ENCODE peak calls at places on chromosomes 2 and 18, in five cellular contexts. P is effector memory CD8-positive, alpha-beta T cell; O is ELR; Z is nephron progenitor cell; S is NCI-H1092 treated with DMSO at 0.1 percent for 48 hours. B is an unnamed sample.

GRCh38 chr2:136131484-136131960 is 13.6 kb upstream of the CXCR4 start:
- DNase-seq in P (no peak), O (no peak), Z (no peak), S (no peak), B (no peak)

GRCh38 chr2:120346034-120346666 is at the start of gene INHBB:
- DNase-seq in P (no peak), O (no peak), Z (peak), S (no peak), B (no peak)

GRCh38 chr18:73979742-73980141 is 167.9 kb downstream of the FBXO15 start:
- DNase-seq in P (no peak), O (peak), Z (no peak), S (no peak), B (no peak)

GRCh38 chr18:76801567-76802505 is 20.5 kb upstream of the ZNF236 start:
- DNase-seq in P (peak), O (peak), Z (peak), S (peak), B (peak)

GRCh38 chr18:35580748-35581534 is 599 bp upstream of the GALNT1 start:
- DNase-seq in P (peak), O (peak), Z (peak), S (peak), B (peak)

GRCh38 chr18:3794537-3795348 is 344.8 kb downstream of the TGIF1 start:
- DNase-seq in P (no peak), O (peak), Z (no peak), S (no peak), B (no peak)

GRCh38 chr18:23844991-23845680 is 155.9 kb downstream of the LAMA3 start:
- DNase-seq in P (no peak), O (peak), Z (peak), S (no peak), B (no peak)

GRCh38 chr2:100924520-100925451 is 77.3 kb upstream of the RPL31 start:
- DNase-seq in P (peak), O (peak), Z (no peak), S (no peak), B (no peak)

GRCh38 chr18:73980289-73980979 is 167.2 kb downstream of the FBXO15 start:
- DNase-seq in P (no peak), O (peak), Z (peak), S (peak), B (no peak)

GRCh38 chr2:3633982-3634630 is 23.9 kb upstream of the ALLC start:
- DNase-seq in P (no peak), O (no peak), Z (no peak), S (no peak), B (no peak)

GRCh38 chr18:58290059-58290747 is 246.2 kb downstream of the NEDD4L start:
- DNase-seq in P (no peak), O (peak), Z (no peak), S (no peak), B (no peak)

GRCh38 chr2:140200764-140201163 is 1420.6 kb upstream of the NXPH2 start:
- DNase-seq in P (no peak), O (no peak), Z (no peak), S (no peak), B (no peak)

GRCh38 chr18:10140461-10140911 is 226.7 kb downstream of the VAPA start:
- DNase-seq in P (no peak), O (peak), Z (no peak), S (no peak), B (no peak)

GRCh38 chr18:13457327-13457726 is 238.8 kb downstream of the LDLRAD4 start:
- DNase-seq in P (no peak), O (no peak), Z (no peak), S (no peak), B (no peak)

GRCh38 chr2:149463328-149464002 is 124.1 kb downstream of the MMADHC start:
- DNase-seq in P (no peak), O (no peak), Z (no peak), S (no peak), B (no peak)

GRCh38 chr18:23529597-23529996 is 26.3 kb downstream of the RMC1 start:
- DNase-seq in P (no peak), O (peak), Z (no peak), S (no peak), B (no peak)

GRCh38 chr2:98896416-98896815 is 39.6 kb downstream of the CRACDL start:
- DNase-seq in P (no peak), O (no peak), Z (no peak), S (no peak), B (no peak)

GRCh38 chr2:131022731-131023130 is 70.5 kb downstream of the FAM168B start:
- DNase-seq in P (no peak), O (no peak), Z (no peak), S (no peak), B (no peak)

GRCh38 chr2:207503234-207503633 is 26.5 kb upstream of the CREB1 start:
- DNase-seq in P (no peak), O (no peak), Z (no peak), S (no peak), B (no peak)

GRCh38 chr2:61811821-61812220 is 42.0 kb downstream of the FAM161A start:
- DNase-seq in P (no peak), O (no peak), Z (peak), S (no peak), B (no peak)

GRCh38 chr2:134636714-134637113 is 82.1 kb downstream of the TMEM163 start:
- DNase-seq in P (no peak), O (no peak), Z (no peak), S (no peak), B (no peak)

GRCh38 chr2:75570948-75571729 is 10.4 kb upstream of the EVA1A start:
- DNase-seq in P (no peak), O (no peak), Z (no peak), S (no peak), B (no peak)

GRCh38 chr2:30106543-30106942 is 40.3 kb upstream of the YPEL5 start:
- DNase-seq in P (no peak), O (peak), Z (no peak), S (no peak), B (no peak)

GRCh38 chr18:77071061-77071460 is 61.5 kb downstream of the MBP start:
- DNase-seq in P (no peak), O (no peak), Z (no peak), S (no peak), B (no peak)

GRCh38 chr2:186841940-186842339 is 7.0 kb downstream of the ZSWIM2 start:
- DNase-seq in P (no peak), O (peak), Z (no peak), S (no peak), B (no peak)

GRCh38 chr2:102001767-102002142 is 10.0 kb downstream of the IL1R2 start:
- DNase-seq in P (no peak), O (no peak), Z (no peak), S (no peak), B (no peak)

GRCh38 chr18:14947482-14948162 is 199.7 kb downstream of the ANKRD30B start:
- DNase-seq in P (no peak), O (no peak), Z (no peak), S (no peak), B (no peak)

GRCh38 chr2:238701907-238702206 is 146.0 kb upstream of the TWIST2 start:
- DNase-seq in P (no peak), O (no peak), Z (no peak), S (no peak), B (no peak)

GRCh38 chr2:95044598-95044997 is 19.1 kb downstream of the MAL start:
- DNase-seq in P (no peak), O (no peak), Z (no peak), S (no peak), B (no peak)

GRCh38 chr18:6362559-6363129 is 52.1 kb downstream of the L3MBTL4 start:
- DNase-seq in P (no peak), O (no peak), Z (no peak), S (no peak), B (no peak)

B was measured in memory B cell.